ENCODE peak calls at places on chromosomes 11 and 22, in six cellular contexts. One of them, this sample, is unnamed. For H3K4me1, the result is how much of the 10 kb centered on the place peaks cover.

GRCh38 chr11:104051806-104052205 is 15.4 kb downstream of the DDI1 start:
- DNase-seq in testis: no peak
- DNase-seq in heart left ventricle: no peak
- DNase-seq in ovary: no peak
- DNase-seq in stomach: no peak
- DNase-seq in esophagus muscularis mucosa: no peak
- DNase-seq in this sample: no peak

GRCh38 chr11:69572861-69573260 is 68.1 kb upstream of the CCND1 start:
- DNase-seq in esophagus muscularis mucosa: no peak
- DNase-seq in ovary: no peak
- DNase-seq in testis: no peak
- DNase-seq in stomach: no peak
- DNase-seq in heart left ventricle: no peak
- DNase-seq in this sample: no peak

GRCh38 chr11:47691979-47692378 is 23.2 kb downstream of the AGBL2 start:
- DNase-seq in heart left ventricle: no peak
- DNase-seq in testis: no peak
- DNase-seq in ovary: no peak
- DNase-seq in esophagus muscularis mucosa: no peak
- DNase-seq in stomach: no peak
- DNase-seq in this sample: peak

GRCh38 chr11:120500414-120500936 is 11.1 kb upstream of the GRIK4 start:
- DNase-seq in stomach: no peak
- DNase-seq in testis: no peak
- DNase-seq in esophagus muscularis mucosa: no peak
- DNase-seq in ovary: no peak
- DNase-seq in heart left ventricle: no peak
- DNase-seq in this sample: no peak

GRCh38 chr22:17919276-17920144 is 104.9 kb downstream of the MICAL3 start:
- DNase-seq in heart left ventricle: peak
- DNase-seq in ovary: no peak
- DNase-seq in stomach: no peak
- DNase-seq in testis: no peak
- DNase-seq in esophagus muscularis mucosa: no peak
- DNase-seq in this sample: peak

GRCh38 chr11:61972112-61972795 is 4.8 kb upstream of the FTH1 start:
- DNase-seq in ovary: no peak
- DNase-seq in heart left ventricle: no peak
- DNase-seq in esophagus muscularis mucosa: no peak
- DNase-seq in stomach: no peak
- DNase-seq in testis: no peak
- DNase-seq in this sample: peak

GRCh38 chr22:38295863-38296262 is 21.4 kb downstream of the CSNK1E start:
- DNase-seq in heart left ventricle: no peak
- DNase-seq in esophagus muscularis mucosa: no peak
- DNase-seq in stomach: no peak
- DNase-seq in testis: no peak
- DNase-seq in ovary: no peak
- DNase-seq in this sample: no peak

GRCh38 chr11:76690736-76691135 is 20.2 kb upstream of the LRRC32 start:
- DNase-seq in testis: no peak
- DNase-seq in stomach: no peak
- DNase-seq in ovary: no peak
- DNase-seq in esophagus muscularis mucosa: no peak
- DNase-seq in heart left ventricle: no peak
- DNase-seq in this sample: no peak

GRCh38 chr22:32699686-32700085 is 101.8 kb upstream of the TIMP3 start:
- DNase-seq in ovary: no peak
- DNase-seq in testis: no peak
- DNase-seq in stomach: no peak
- DNase-seq in heart left ventricle: no peak
- DNase-seq in esophagus muscularis mucosa: no peak
- DNase-seq in this sample: no peak

GRCh38 chr11:93123351-93123898 is 74.4 kb downstream of the SLC36A4 start:
- DNase-seq in stomach: peak
- DNase-seq in ovary: no peak
- DNase-seq in testis: peak
- DNase-seq in heart left ventricle: peak
- DNase-seq in esophagus muscularis mucosa: no peak
- DNase-seq in this sample: no peak

GRCh38 chr11:47908198-47908597 is 60.0 kb upstream of the NUP160 start:
- DNase-seq in ovary: no peak
- DNase-seq in testis: no peak
- DNase-seq in stomach: no peak
- DNase-seq in esophagus muscularis mucosa: no peak
- DNase-seq in heart left ventricle: no peak
- DNase-seq in this sample: no peak

GRCh38 chr22:44736581-44737413 is 15.6 kb upstream of the ARHGAP8 start:
- DNase-seq in esophagus muscularis mucosa: no peak
- DNase-seq in stomach: no peak
- DNase-seq in testis: no peak
- DNase-seq in ovary: no peak
- DNase-seq in heart left ventricle: no peak
- DNase-seq in this sample: no peak

GRCh38 chr22:26573026-26573662 is 16.8 kb downstream of the TPST2 start:
- DNase-seq in esophagus muscularis mucosa: no peak
- DNase-seq in stomach: peak
- DNase-seq in testis: no peak
- DNase-seq in ovary: no peak
- DNase-seq in heart left ventricle: peak
- DNase-seq in this sample: peak

GRCh38 chr22:44566911-44567310 is 68.9 kb upstream of the RTL6 start:
- DNase-seq in heart left ventricle: no peak
- DNase-seq in stomach: no peak
- DNase-seq in ovary: no peak
- DNase-seq in esophagus muscularis mucosa: no peak
- DNase-seq in testis: no peak
- DNase-seq in this sample: no peak

GRCh38 chr11:60768202-60768601 is 11.5 kb downstream of the MS4A15 start:
- DNase-seq in heart left ventricle: no peak
- DNase-seq in stomach: no peak
- DNase-seq in esophagus muscularis mucosa: no peak
- DNase-seq in testis: no peak
- DNase-seq in ovary: no peak
- DNase-seq in this sample: no peak

GRCh38 chr11:120747801-120748484 is 236.4 kb downstream of the GRIK4 start:
- DNase-seq in stomach: no peak
- DNase-seq in testis: no peak
- DNase-seq in heart left ventricle: no peak
- DNase-seq in ovary: no peak
- DNase-seq in esophagus muscularis mucosa: peak
- DNase-seq in this sample: no peak

GRCh38 chr11:132007184-132007583 is 636.8 kb downstream of the NTM start:
- DNase-seq in stomach: no peak
- DNase-seq in heart left ventricle: no peak
- DNase-seq in ovary: no peak
- DNase-seq in esophagus muscularis mucosa: no peak
- DNase-seq in testis: no peak
- DNase-seq in this sample: no peak

GRCh38 chr11:114082767-114083181 is 23.3 kb downstream of the ZBTB16 start:
- DNase-seq in testis: no peak
- DNase-seq in esophagus muscularis mucosa: no peak
- DNase-seq in heart left ventricle: peak
- DNase-seq in ovary: no peak
- DNase-seq in stomach: no peak
- DNase-seq in this sample: no peak

GRCh38 chr11:58075781-58076180 is 45.0 kb downstream of the OR6Q1 start:
- DNase-seq in stomach: no peak
- DNase-seq in esophagus muscularis mucosa: peak
- DNase-seq in heart left ventricle: no peak
- DNase-seq in ovary: no peak
- DNase-seq in testis: no peak
- DNase-seq in this sample: no peak

GRCh38 chr11:35116762-35117588 is 22.0 kb upstream of the CD44 start:
- DNase-seq in testis: no peak
- DNase-seq in stomach: no peak
- DNase-seq in heart left ventricle: peak
- DNase-seq in esophagus muscularis mucosa: no peak
- DNase-seq in ovary: no peak
- DNase-seq in this sample: no peak

GRCh38 chr11:112016088-112016764 is 9.0 kb upstream of the DLAT start:
- DNase-seq in heart left ventricle: no peak
- DNase-seq in esophagus muscularis mucosa: no peak
- DNase-seq in ovary: no peak
- DNase-seq in stomach: no peak
- DNase-seq in testis: no peak
- DNase-seq in this sample: no peak

GRCh38 chr11:3122775-3123201 is 42.3 kb downstream of the OSBPL5 start:
- DNase-seq in esophagus muscularis mucosa: no peak
- DNase-seq in ovary: peak
- DNase-seq in testis: no peak
- DNase-seq in heart left ventricle: peak
- DNase-seq in stomach: no peak
- DNase-seq in this sample: peak

GRCh38 chr11:55357560-55358184 is 10.1 kb upstream of the OR4A15 start:
- DNase-seq in testis: peak
- DNase-seq in ovary: no peak
- DNase-seq in stomach: no peak
- DNase-seq in esophagus muscularis mucosa: no peak
- DNase-seq in heart left ventricle: no peak
- DNase-seq in this sample: no peak

GRCh38 chr11:119029340-119030028 is 1.2 kb downstream of the SLC37A4 start:
- DNase-seq in testis: peak
- DNase-seq in heart left ventricle: peak
- DNase-seq in esophagus muscularis mucosa: no peak
- DNase-seq in stomach: peak
- DNase-seq in ovary: no peak
- DNase-seq in this sample: no peak
- TF ChIP-seq POLR2A in testis: no peak
- TF ChIP-seq POLR2A in heart left ventricle: no peak
- TF ChIP-seq POLR2A in esophagus muscularis mucosa: no peak
- TF ChIP-seq POLR2A in stomach: no peak
- TF ChIP-seq POLR2A in ovary: no peak
- TF ChIP-seq POLR2A in this sample: peak

GRCh38 chr22:42872821-42873220 is 15.7 kb upstream of the ARFGAP3 start:
- DNase-seq in esophagus muscularis mucosa: no peak
- DNase-seq in testis: no peak
- DNase-seq in heart left ventricle: no peak
- DNase-seq in stomach: no peak
- DNase-seq in ovary: no peak
- DNase-seq in this sample: no peak

GRCh38 chr22:42876041-42876440 is 19.0 kb upstream of the ARFGAP3 start:
- DNase-seq in heart left ventricle: no peak
- DNase-seq in testis: no peak
- DNase-seq in ovary: no peak
- DNase-seq in stomach: no peak
- DNase-seq in esophagus muscularis mucosa: no peak
- DNase-seq in this sample: no peak

GRCh38 chr22:42871146-42872050 is 14.3 kb upstream of the ARFGAP3 start:
- DNase-seq in heart left ventricle: no peak
- DNase-seq in stomach: no peak
- DNase-seq in esophagus muscularis mucosa: no peak
- DNase-seq in testis: no peak
- DNase-seq in ovary: no peak
- DNase-seq in this sample: no peak

GRCh38 chr22:42873361-42873760 is 16.3 kb upstream of the ARFGAP3 start:
- DNase-seq in testis: no peak
- DNase-seq in esophagus muscularis mucosa: no peak
- DNase-seq in heart left ventricle: no peak
- DNase-seq in stomach: no peak
- DNase-seq in ovary: no peak
- DNase-seq in this sample: no peak

DNA sequence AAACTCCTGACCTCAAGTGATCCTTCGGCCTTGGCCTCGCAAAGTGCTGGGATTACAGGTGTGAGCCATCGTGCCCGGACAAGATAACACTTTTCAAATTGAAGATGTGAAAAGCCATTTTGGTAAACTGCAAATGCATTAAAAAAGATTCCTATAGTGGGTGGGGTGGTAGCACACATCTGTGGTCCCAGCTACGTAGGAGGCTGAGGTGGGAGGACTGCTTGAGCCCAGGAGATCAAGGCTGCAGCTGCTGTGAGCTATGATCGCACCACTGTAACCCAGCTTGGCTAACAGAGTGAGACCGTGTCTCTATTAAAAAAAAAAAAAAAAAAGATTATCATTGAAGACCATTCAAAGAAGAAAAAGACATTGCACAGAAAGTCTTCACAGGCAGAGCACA is 16.9 kb upstream of the ARFGAP3 start:
- DNase-seq in stomach: no peak
- DNase-seq in testis: no peak
- DNase-seq in ovary: no peak
- DNase-seq in esophagus muscularis mucosa: no peak
- DNase-seq in heart left ventricle: no peak
- DNase-seq in this sample: no peak
- H3K4me1 ChIP-seq in stomach: under half
- H3K4me1 ChIP-seq in testis: under half
- H3K4me1 ChIP-seq in ovary: under half
- H3K4me1 ChIP-seq in esophagus muscularis mucosa: under half
- H3K4me1 ChIP-seq in heart left ventricle: under half
- H3K4me1 ChIP-seq in this sample: under half

GRCh38 chr11:86478348-86478747 is 103.7 kb downstream of the CCDC81 start:
- DNase-seq in heart left ventricle: no peak
- DNase-seq in stomach: no peak
- DNase-seq in esophagus muscularis mucosa: no peak
- DNase-seq in testis: no peak
- DNase-seq in ovary: no peak
- DNase-seq in this sample: no peak

GRCh38 chr11:86475027-86475426 is 100.3 kb downstream of the CCDC81 start:
- DNase-seq in ovary: no peak
- DNase-seq in esophagus muscularis mucosa: no peak
- DNase-seq in heart left ventricle: no peak
- DNase-seq in stomach: no peak
- DNase-seq in testis: no peak
- DNase-seq in this sample: no peak

GRCh38 chr11:86476109-86476861 is 101.6 kb downstream of the CCDC81 start:
- DNase-seq in testis: peak
- DNase-seq in ovary: peak
- DNase-seq in esophagus muscularis mucosa: no peak
- DNase-seq in stomach: no peak
- DNase-seq in heart left ventricle: peak
- DNase-seq in this sample: no peak

GRCh38 chr11:86473991-86474833 is 99.5 kb downstream of the CCDC81 start:
- DNase-seq in ovary: no peak
- DNase-seq in esophagus muscularis mucosa: no peak
- DNase-seq in testis: no peak
- DNase-seq in heart left ventricle: peak
- DNase-seq in stomach: no peak
- DNase-seq in this sample: no peak

GRCh38 chr11:86477495-86478155 is 102.9 kb downstream of the CCDC81 start:
- DNase-seq in ovary: peak
- DNase-seq in stomach: no peak
- DNase-seq in testis: peak
- DNase-seq in esophagus muscularis mucosa: no peak
- DNase-seq in heart left ventricle: no peak
- DNase-seq in this sample: no peak
- TF ChIP-seq POLR2A in ovary: no peak
- TF ChIP-seq POLR2A in stomach: no peak
- TF ChIP-seq POLR2A in testis: no peak
- TF ChIP-seq POLR2A in esophagus muscularis mucosa: no peak
- TF ChIP-seq POLR2A in heart left ventricle: no peak
- TF ChIP-seq POLR2A in this sample: no peak

DNA sequence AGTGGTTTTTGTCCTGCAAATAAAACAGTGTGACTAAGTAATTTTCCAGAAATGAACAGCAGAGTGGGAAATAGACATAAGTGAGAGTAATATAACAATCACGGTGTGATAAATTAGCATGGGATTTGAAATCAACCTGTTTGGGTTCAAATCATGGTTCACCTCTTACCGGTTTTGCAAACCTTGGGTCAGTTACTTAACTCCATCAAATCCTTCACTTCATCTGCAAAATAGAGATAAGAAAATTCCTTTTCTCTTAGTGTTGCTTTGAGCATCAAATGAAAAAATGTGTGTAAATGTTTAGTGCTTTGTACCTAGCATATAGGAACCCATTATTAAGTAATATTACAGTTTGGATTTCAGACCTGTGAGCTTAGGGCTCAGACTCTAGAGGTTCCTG is 152.2 kb downstream of the TEAD1 start:
- DNase-seq in testis: no peak
- DNase-seq in stomach: no peak
- DNase-seq in heart left ventricle: no peak
- DNase-seq in ovary: no peak
- DNase-seq in esophagus muscularis mucosa: no peak
- DNase-seq in this sample: no peak
- H3K4me1 ChIP-seq in testis: under half
- H3K4me1 ChIP-seq in stomach: half or more
- H3K4me1 ChIP-seq in heart left ventricle: under half
- H3K4me1 ChIP-seq in ovary: under half
- H3K4me1 ChIP-seq in esophagus muscularis mucosa: under half
- H3K4me1 ChIP-seq in this sample: under half